ENCODE peak calls at places on chromosomes 3 and 15, in five cellular contexts. Q, G, C, I and K are unnamed samples.
A peak's percentile ranks its signal among the peaks of the same experiment; 100 is the strongest.

GRCh38 chr15:48343865-48344264 is 12.6 kb downstream of the DUT start:
- DNase-seq in Q (no peak), G (no peak), C (no peak), I (no peak), K (no peak)

GRCh38 chr15:76696840-76697239 is 208.3 kb downstream of the SCAPER start:
- DNase-seq in Q (no peak), G (no peak), C (no peak), I (no peak), K (no peak)

GRCh38 chr3:164730810-164731209 is 347.5 kb downstream of the SI start:
- DNase-seq in Q (no peak), G (no peak), C (no peak), I (no peak), K (no peak)

GRCh38 chr3:182104811-182105316 is 393.1 kb downstream of the SOX2 start:
- DNase-seq in Q (no peak), G (no peak), C (no peak), I (no peak), K (no peak)

GRCh38 chr3:101484805-101485620 is 28.0 kb downstream of the SENP7 start:
- DNase-seq in Q (no peak), G (no peak), C (peak; percentile 53), I (peak; percentile 60), K (no peak)

GRCh38 chr3:48804930-48805329 is 42.7 kb downstream of the PRKAR2A start:
- DNase-seq in Q (no peak), G (no peak), C (no peak), I (no peak), K (no peak)

GRCh38 chr15:57572463-57572862 is 19.2 kb upstream of the MYZAP start:
- DNase-seq in Q (no peak), G (no peak), C (peak; percentile 81), I (no peak), K (no peak)

GRCh38 chr3:22156868-22157267 is 405.9 kb upstream of the ZNF385D start:
- DNase-seq in Q (no peak), G (no peak), C (no peak), I (no peak), K (no peak)

GRCh38 chr3:11530153-11530721 is 113.5 kb downstream of the VGLL4 start:
- DNase-seq in Q (no peak), G (no peak), C (peak; percentile 94), I (peak; percentile 97), K (peak; percentile 33)

GRCh38 chr3:71328917-71329316 is 254.6 kb downstream of the FOXP1 start:
- DNase-seq in Q (no peak), G (no peak), C (no peak), I (no peak), K (no peak)

GRCh38 chr3:52402101-52402521 is 42.8 kb downstream of the SEMA3G start:
- DNase-seq in Q (no peak), G (no peak), C (no peak), I (no peak), K (no peak)

GRCh38 chr15:50800715-50801114 is 35.2 kb upstream of the SPPL2A start:
- DNase-seq in Q (no peak), G (no peak), C (no peak), I (no peak), K (no peak)

GRCh38 chr15:84570164-84570692 is 30.6 kb upstream of the ZSCAN2 start:
- DNase-seq in Q (peak; percentile 81), G (peak; percentile 44), C (peak; percentile 36), I (peak; percentile 42), K (no peak)

GRCh38 chr3:28080716-28081115 is 160.7 kb upstream of the CMC1 start:
- DNase-seq in Q (no peak), G (no peak), C (no peak), I (no peak), K (no peak)

GRCh38 chr3:162295323-162295983 is 798.8 kb downstream of the OTOL1 start:
- DNase-seq in Q (no peak), G (peak; percentile 52), C (peak; percentile 93), I (peak; percentile 56), K (no peak)

GRCh38 chr15:81115054-81115939 is 18.8 kb upstream of the CFAP161 start:
- DNase-seq in Q (no peak), G (no peak), C (peak; percentile 22), I (no peak), K (no peak)
- TF ChIP-seq CTCF in Q (no peak), G (no peak), C (no peak), I (no peak), K (no peak)

GRCh38 chr15:101277038-101277822 is at the start of gene SELENOS:
- DNase-seq in Q (peak; percentile 92), G (peak; percentile 76), C (peak; percentile 81), I (peak; percentile 96), K (peak; percentile 97)

GRCh38 chr15:101277943-101278564 is 769 bp upstream of the SELENOS start:
- DNase-seq in Q (no peak), G (no peak), C (no peak), I (no peak), K (no peak)

GRCh38 chr15:101275018-101275417 is 2.3 kb downstream of the SELENOS start:
- DNase-seq in Q (no peak), G (no peak), C (no peak), I (no peak), K (no peak)

GRCh38 chr15:101273534-101273933 is 3.8 kb downstream of the SELENOS start:
- DNase-seq in Q (no peak), G (no peak), C (no peak), I (no peak), K (no peak)

DNA sequence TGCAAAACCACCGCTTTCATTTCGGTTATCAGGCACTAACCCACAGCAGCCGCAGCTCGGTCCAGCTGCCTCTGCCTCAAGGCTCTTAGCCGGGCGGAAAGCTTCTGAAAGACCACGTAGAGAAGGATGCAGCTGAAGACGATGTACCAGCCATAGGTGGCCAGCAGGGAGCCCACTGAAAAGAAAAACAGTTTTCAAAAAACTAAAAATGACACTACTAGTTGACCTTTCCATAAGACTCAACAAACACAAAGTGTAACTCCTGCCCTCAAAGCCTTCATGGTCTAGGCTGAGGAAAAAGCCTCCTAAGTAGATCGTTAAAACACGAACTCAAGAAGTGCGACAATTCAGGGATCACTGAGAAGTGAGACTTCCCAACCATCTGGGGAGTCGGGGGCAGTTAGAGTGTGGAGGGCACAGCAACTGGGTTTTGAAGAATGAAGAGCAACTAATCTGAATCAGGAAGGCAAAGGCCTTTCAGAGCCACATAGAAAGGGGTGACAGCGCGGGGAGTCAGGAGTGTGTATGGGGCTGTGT is 716 bp downstream of the SELENOS start:
- DNase-seq in Q (no peak), G (no peak), C (peak; percentile 41), I (peak; percentile 60), K (no peak)
- TF ChIP-seq CTCF in Q (no peak), G (peak; percentile 29), C (peak; percentile 41), I (peak; percentile 45), K (peak; percentile 44)

DNA sequence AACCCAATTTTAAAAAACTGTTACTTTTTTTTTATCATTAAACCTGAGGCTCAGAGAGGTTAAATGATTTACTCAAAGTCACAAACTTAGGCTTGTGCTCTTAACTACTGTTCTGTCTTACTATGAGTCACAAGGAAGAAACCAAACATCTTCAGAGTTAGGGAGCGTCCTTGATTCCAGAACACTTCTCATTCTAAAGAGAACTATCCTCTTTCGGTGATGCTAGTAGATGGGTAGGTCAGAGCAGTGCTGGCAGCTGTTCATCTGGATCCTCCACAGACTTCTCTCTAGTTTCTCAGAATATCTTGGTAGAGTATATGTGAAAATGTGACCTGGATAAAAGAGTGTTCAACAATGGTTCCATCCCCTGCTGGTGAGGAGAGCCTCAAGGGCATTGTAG is 3.3 kb downstream of the ARL6IP5 start:
- DNase-seq in Q (no peak), G (peak; percentile 19), C (peak; percentile 73), I (peak; percentile 47), K (no peak)
- TF ChIP-seq CTCF in Q (no peak), G (no peak), C (peak; percentile 12), I (no peak), K (no peak)

GRCh38 chr3:12994357-12994606 is 78.9 kb downstream of the IQSEC1 start:
- DNase-seq in Q (no peak), G (peak; percentile 60), C (no peak), I (no peak), K (peak; percentile 45)

GRCh38 chr3:12991861-12992281 is 81.4 kb downstream of the IQSEC1 start:
- DNase-seq in Q (no peak), G (no peak), C (no peak), I (no peak), K (no peak)

GRCh38 chr3:12993623-12994356 is 79.4 kb downstream of the IQSEC1 start:
- DNase-seq in Q (no peak), G (peak; percentile 56), C (no peak), I (no peak), K (peak; percentile 67)

GRCh38 chr3:12992629-12993021 is 80.6 kb downstream of the IQSEC1 start:
- DNase-seq in Q (no peak), G (no peak), C (no peak), I (no peak), K (no peak)

DNA sequence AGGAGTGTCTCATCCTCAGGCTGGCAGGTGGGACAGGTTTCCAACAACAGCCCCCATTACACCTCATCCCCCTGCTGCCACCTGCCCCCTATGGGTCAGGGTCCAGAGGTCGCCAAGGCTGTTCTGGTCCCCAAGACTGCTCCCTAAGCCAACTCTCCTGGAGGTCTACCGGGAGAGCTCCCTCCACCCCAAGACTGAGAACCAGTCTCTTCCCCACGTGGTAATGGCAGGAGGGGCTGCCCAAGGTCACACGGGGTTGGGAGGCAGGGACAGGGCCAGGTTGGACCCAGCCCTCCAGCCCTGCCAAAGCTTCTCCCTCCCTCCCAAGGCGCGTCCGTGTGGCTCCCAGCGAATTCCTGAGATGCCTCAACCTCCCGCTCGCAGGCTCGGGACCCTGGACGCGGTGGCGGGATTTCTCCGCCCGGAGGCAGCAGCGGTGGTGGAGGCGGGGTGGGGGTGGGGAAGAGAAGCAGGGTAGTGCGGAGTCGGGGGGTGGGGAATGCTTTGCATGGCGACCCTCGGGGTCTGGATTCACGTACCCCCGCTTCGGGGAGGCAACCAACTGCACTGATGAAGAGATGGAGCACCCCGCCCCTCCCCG is 80.1 kb downstream of the IQSEC1 start:
- DNase-seq in Q (no peak), G (peak; percentile 37), C (no peak), I (no peak), K (peak; percentile 65)
- TF ChIP-seq CTCF in Q (no peak), G (no peak), C (no peak), I (no peak), K (no peak)

GRCh38 chr3:64148955-64149653 is 76.2 kb downstream of the PRICKLE2 start:
- DNase-seq in Q (no peak), G (no peak), C (no peak), I (no peak), K (no peak)
- TF ChIP-seq CTCF in Q (no peak), G (no peak), C (no peak), I (no peak), K (no peak)

GRCh38 chr15:91982401-91982800 is 128.9 kb downstream of the SLCO3A1 start:
- DNase-seq in Q (no peak), G (no peak), C (no peak), I (no peak), K (no peak)
- TF ChIP-seq CTCF in Q (no peak), G (peak; percentile 49), C (no peak), I (no peak), K (no peak)

GRCh38 chr3:172716476-172716875 is 5.6 kb upstream of the NCEH1 start:
- DNase-seq in Q (no peak), G (no peak), C (no peak), I (no peak), K (no peak)

GRCh38 chr3:172713316-172713715 is 2.4 kb upstream of the NCEH1 start:
- DNase-seq in Q (no peak), G (no peak), C (peak; percentile 77), I (no peak), K (no peak)

GRCh38 chr3:172717493-172718088 is 6.7 kb upstream of the NCEH1 start:
- DNase-seq in Q (no peak), G (peak; percentile 56), C (peak; percentile 27), I (no peak), K (no peak)
- TF ChIP-seq CTCF in Q (no peak), G (peak; percentile 49), C (peak; percentile 48), I (peak; percentile 35), K (no peak)